ENCODE peak calls at places on chromosomes 6 and 20, in nine cellular contexts. M is CD8-positive, alpha-beta T cell; T is body of pancreas; I is cardiac muscle cell; G is lower lobe of right lung; C is transverse colon; N is right cardiac atrium; A is BE2C; Y is endothelial cell of umbilical vein. K is an unnamed sample. For H3K4me1, the result is how much of the 10 kb centered on the place peaks cover.

GRCh38 chr20:2619961-2620595 is 32.4 kb upstream of the NOP56 start:
- DNase-seq in M (no peak), T (no peak), I (peak), G (no peak), C (no peak), N (no peak), A (no peak), Y (no peak), K (no peak)

GRCh38 chr6:108453601-108454157 is 107.0 kb upstream of the FOXO3 start:
- DNase-seq in M (no peak), T (no peak), I (peak), G (no peak), C (no peak), N (no peak), A (no peak), Y (peak), K (no peak)

GRCh38 chr20:48898210-48898609 is 23.3 kb upstream of the ARFGEF2 start:
- DNase-seq in M (no peak), T (no peak), I (no peak), G (no peak), C (no peak), N (no peak), A (no peak), Y (no peak), K (peak)

GRCh38 chr6:70166088-70166958 is 136.6 kb downstream of the COL9A1 start:
- DNase-seq in M (peak), T (peak), I (peak), G (peak), C (peak), N (peak), A (peak), Y (peak), K (no peak)

GRCh38 chr20:19253316-19253715 is 40.9 kb downstream of the SLC24A3 start:
- DNase-seq in M (no peak), T (no peak), I (no peak), G (no peak), C (no peak), N (no peak), A (no peak), Y (no peak), K (no peak)

GRCh38 chr20:18172379-18172778 is 34.7 kb downstream of the KAT14 start:
- DNase-seq in M (no peak), T (no peak), I (no peak), G (no peak), C (peak), N (no peak), A (no peak), Y (no peak), K (no peak)

GRCh38 chr20:19015890-19016465 is 196.5 kb upstream of the SLC24A3 start:
- DNase-seq in M (no peak), T (no peak), I (no peak), G (no peak), C (no peak), N (no peak), A (no peak), Y (no peak), K (no peak)

GRCh38 chr20:3485913-3486312 is 15.1 kb downstream of the ATRN start:
- DNase-seq in M (no peak), T (no peak), I (no peak), G (no peak), C (no peak), N (no peak), A (no peak), Y (no peak), K (no peak)

GRCh38 chr6:132041706-132042105 is 90.5 kb upstream of the CCN2 start:
- DNase-seq in M (no peak), T (no peak), I (no peak), G (no peak), C (no peak), N (no peak), A (no peak), Y (no peak), K (no peak)

GRCh38 chr6:27178001-27178730 is 69.3 kb upstream of the PRSS16 start:
- DNase-seq in M (no peak), T (peak), I (peak), G (no peak), C (peak), N (peak), A (peak), Y (peak), K (peak)

GRCh38 chr6:170289971-170290305 is 940 bp downstream of the DLL1 start:
- DNase-seq in M (no peak), T (no peak), I (no peak), G (no peak), C (no peak), N (no peak), A (no peak), Y (no peak), K (no peak)
- H3K4me1 ChIP-seq in M (under half), T (half or more), I (under half), G (half or more), C (under half), N (under half), A (under half), Y (under half), K (half or more)

DNA sequence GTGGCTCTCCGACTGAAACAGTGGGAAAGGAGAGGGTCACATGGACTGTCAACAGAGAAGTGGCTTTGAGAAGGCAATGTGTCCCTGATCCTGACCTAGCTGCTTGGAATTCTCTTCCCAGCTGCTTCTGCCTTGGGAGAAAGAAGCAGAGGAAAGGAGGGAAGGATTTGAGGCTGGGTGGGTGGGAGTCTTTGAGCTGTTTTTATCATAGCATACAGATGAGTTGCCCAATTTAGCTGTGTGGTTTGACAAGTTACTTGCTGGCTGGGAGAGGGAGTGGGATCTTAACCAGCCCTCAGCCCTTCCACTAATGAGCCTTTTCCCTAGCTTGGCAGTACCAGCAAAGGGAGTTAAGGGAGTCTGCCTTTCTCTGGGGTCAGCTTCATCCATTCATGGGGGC is 51.1 kb upstream of the MYL9 start:
- DNase-seq in M (no peak), T (no peak), I (peak), G (no peak), C (no peak), N (no peak), A (no peak), Y (no peak), K (no peak)
- H3K4me1 ChIP-seq in M (under half), T (under half), I (under half), G (half or more), C (under half), N (under half), A (under half), Y (under half), K (under half)

GRCh38 chr6:10384719-10385511 is 30.0 kb downstream of the TFAP2A start:
- DNase-seq in M (no peak), T (no peak), I (no peak), G (no peak), C (no peak), N (no peak), A (no peak), Y (no peak), K (no peak)

GRCh38 chr6:10386756-10387654 is 27.9 kb downstream of the TFAP2A start:
- DNase-seq in M (no peak), T (no peak), I (no peak), G (no peak), C (no peak), N (no peak), A (no peak), Y (no peak), K (no peak)

GRCh38 chr6:10384333-10384718 is 30.5 kb downstream of the TFAP2A start:
- DNase-seq in M (no peak), T (no peak), I (no peak), G (no peak), C (no peak), N (no peak), A (no peak), Y (no peak), K (no peak)

GRCh38 chr6:10385512-10386132 is 29.3 kb downstream of the TFAP2A start:
- DNase-seq in M (no peak), T (no peak), I (no peak), G (no peak), C (no peak), N (no peak), A (no peak), Y (no peak), K (no peak)

DNA sequence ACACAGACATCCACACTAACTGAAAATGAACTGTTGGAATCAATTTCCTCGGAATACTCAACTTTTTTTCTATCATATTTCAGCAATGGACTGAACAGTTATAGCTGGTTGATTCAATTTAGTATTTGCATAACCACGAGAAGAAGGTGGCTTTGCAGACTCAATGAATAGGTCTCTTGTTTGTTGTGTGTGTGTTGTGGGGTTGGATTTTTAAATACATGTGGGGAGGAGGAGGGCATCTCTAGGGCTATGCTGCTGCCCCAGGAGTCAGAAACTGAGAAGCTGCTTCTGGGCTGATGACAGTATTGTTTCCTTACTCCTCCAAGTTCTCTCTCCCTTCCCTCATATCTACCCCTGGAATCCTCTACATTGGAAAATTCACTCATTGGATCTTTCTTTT is 28.6 kb downstream of the TFAP2A start:
- DNase-seq in M (no peak), T (no peak), I (no peak), G (no peak), C (no peak), N (no peak), A (no peak), Y (no peak), K (no peak)
- H3K4me1 ChIP-seq in M (under half), T (under half), I (under half), G (under half), C (under half), N (under half), A (under half), Y (under half), K (under half)

GRCh38 chr6:43687437-43688347 is at the start of gene MRPS18A:
- DNase-seq in M (peak), T (peak), I (peak), G (peak), C (peak), N (peak), A (peak), Y (peak), K (peak)
- H3K4me1 ChIP-seq in M (under half), T (under half), I (under half), G (under half), C (under half), N (under half), A (under half), Y (under half), K (under half)

GRCh38 chr6:161354241-161354840 is 80.5 kb upstream of the AGPAT4 start:
- DNase-seq in M (no peak), T (no peak), I (no peak), G (no peak), C (no peak), N (no peak), A (no peak), Y (no peak), K (no peak)

GRCh38 chr6:161349886-161350285 is 76.0 kb upstream of the AGPAT4 start:
- DNase-seq in M (no peak), T (no peak), I (no peak), G (no peak), C (no peak), N (no peak), A (no peak), Y (no peak), K (no peak)

GRCh38 chr6:161353208-161353613 is 79.3 kb upstream of the AGPAT4 start:
- DNase-seq in M (no peak), T (no peak), I (peak), G (no peak), C (no peak), N (no peak), A (peak), Y (no peak), K (no peak)

GRCh38 chr6:161354956-161355355 is 81.1 kb upstream of the AGPAT4 start:
- DNase-seq in M (no peak), T (no peak), I (no peak), G (no peak), C (no peak), N (no peak), A (no peak), Y (no peak), K (no peak)

GRCh38 chr6:161351855-161352254 is 78.0 kb upstream of the AGPAT4 start:
- DNase-seq in M (no peak), T (no peak), I (no peak), G (no peak), C (no peak), N (no peak), A (no peak), Y (no peak), K (no peak)
- H3K4me1 ChIP-seq in M (under half), T (under half), I (under half), G (under half), C (under half), N (under half), A (under half), Y (under half), K (under half)

DNA sequence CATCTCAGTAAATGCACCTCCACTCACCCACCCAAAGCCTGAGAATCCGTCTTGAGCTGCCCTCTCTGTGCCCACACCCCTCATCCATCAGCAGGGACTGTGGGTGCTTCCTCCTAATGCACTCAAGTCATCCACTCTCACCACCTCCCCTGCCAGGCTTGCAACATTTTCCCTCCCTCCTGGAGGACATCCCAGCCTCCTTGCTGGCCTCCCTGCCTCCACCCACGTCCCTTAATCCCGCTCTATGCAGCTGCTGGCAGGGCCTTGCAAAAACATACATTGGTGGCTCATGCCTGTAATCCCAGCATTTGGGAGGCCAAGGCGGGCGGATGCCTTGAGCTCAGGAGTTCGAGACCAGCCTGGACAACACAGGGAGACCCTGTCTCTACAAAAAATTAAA is 15.6 kb upstream of the SRC start:
- DNase-seq in M (no peak), T (no peak), I (no peak), G (no peak), C (no peak), N (no peak), A (no peak), Y (no peak), K (no peak)
- H3K4me1 ChIP-seq in M (under half), T (under half), I (under half), G (under half), C (under half), N (under half), A (under half), Y (under half), K (under half)

GRCh38 chr6:53701333-53702073 is 35.9 kb upstream of the KLHL31 start:
- DNase-seq in M (no peak), T (no peak), I (no peak), G (no peak), C (no peak), N (no peak), A (no peak), Y (no peak), K (no peak)
- H3K4me1 ChIP-seq in M (under half), T (under half), I (under half), G (under half), C (under half), N (under half), A (under half), Y (under half), K (under half)

GRCh38 chr6:118899948-118900347 is 6.0 kb downstream of the ASF1A start:
- DNase-seq in M (no peak), T (no peak), I (no peak), G (no peak), C (no peak), N (no peak), A (no peak), Y (no peak), K (no peak)
- H3K4me1 ChIP-seq in M (half or more), T (under half), I (under half), G (half or more), C (under half), N (under half), A (under half), Y (under half), K (under half)

DNA sequence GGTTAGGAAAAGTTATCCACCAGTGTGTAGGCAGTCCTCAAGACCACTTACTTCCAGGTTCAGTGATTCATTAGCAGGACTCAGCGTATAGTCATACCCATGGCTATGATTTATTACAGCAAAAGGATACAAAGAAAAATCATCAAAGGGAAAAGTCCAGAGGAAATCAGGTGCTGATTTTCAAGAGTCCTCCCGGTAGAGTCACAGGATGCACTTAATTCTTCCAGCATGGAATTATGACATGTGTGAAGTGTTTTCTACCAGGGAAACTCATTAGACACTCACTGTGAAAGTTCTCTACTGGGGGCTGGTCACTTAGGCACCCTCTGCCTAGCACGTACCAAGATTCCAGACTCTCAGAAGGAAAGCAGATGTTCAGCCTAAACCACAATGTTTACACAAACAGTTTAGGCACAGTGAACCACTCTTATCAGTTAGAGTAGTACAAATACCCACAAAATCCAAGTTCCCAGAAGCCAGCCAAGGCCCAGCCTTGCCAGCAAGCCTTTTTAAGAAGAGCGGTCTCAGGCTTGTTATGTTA is 10.2 kb downstream of the WFDC3 start:
- DNase-seq in M (no peak), T (peak), I (peak), G (no peak), C (peak), N (no peak), A (no peak), Y (peak), K (peak)
- H3K4me1 ChIP-seq in M (under half), T (half or more), I (under half), G (half or more), C (half or more), N (under half), A (under half), Y (under half), K (half or more)